ENCODE peak calls at places on chromosomes 6 and 20, in six cellular contexts. N, Q, S, H, O and B are unnamed samples.

GRCh38 chr6:117513778-117514371 is 31.4 kb downstream of the DCBLD1 start:
- DNase-seq in N (no peak), Q (no peak), S (no peak), H (no peak), O (no peak), B (no peak)

GRCh38 chr20:19222520-19223040 is 10.1 kb downstream of the SLC24A3 start:
- DNase-seq in N (no peak), Q (no peak), S (no peak), H (no peak), O (no peak), B (no peak)

GRCh38 chr6:82298012-82298411 is 50.5 kb upstream of the IBTK start:
- DNase-seq in N (no peak), Q (peak; percentile 39), S (no peak), H (no peak), O (no peak), B (no peak)

GRCh38 chr6:148943451-148943850 is 196.6 kb downstream of the UST start:
- DNase-seq in N (no peak), Q (no peak), S (no peak), H (no peak), O (no peak), B (no peak)

GRCh38 chr6:49342410-49342809 is 120.6 kb downstream of the MMUT start:
- DNase-seq in N (no peak), Q (no peak), S (no peak), H (no peak), O (peak; percentile 64), B (no peak)

GRCh38 chr6:16295471-16295870 is 57.1 kb downstream of the GMPR start:
- DNase-seq in N (no peak), Q (no peak), S (no peak), H (no peak), O (no peak), B (no peak)

GRCh38 chr6:5562277-5562676 is 301.0 kb downstream of the FARS2 start:
- DNase-seq in N (no peak), Q (no peak), S (no peak), H (no peak), O (no peak), B (no peak)

GRCh38 chr6:81859884-81860283 is 107.4 kb upstream of the TENT5A start:
- DNase-seq in N (no peak), Q (no peak), S (no peak), H (no peak), O (no peak), B (no peak)

GRCh38 chr6:143335865-143336264 is 114.6 kb downstream of the ADAT2 start:
- DNase-seq in N (no peak), Q (no peak), S (no peak), H (no peak), O (no peak), B (no peak)

GRCh38 chr6:54238407-54238806 is 69.8 kb upstream of the TINAG start:
- DNase-seq in N (no peak), Q (no peak), S (no peak), H (no peak), O (no peak), B (no peak)

GRCh38 chr6:105748737-105749161 is 337.4 kb upstream of the PRDM1 start:
- DNase-seq in N (no peak), Q (no peak), S (no peak), H (no peak), O (no peak), B (no peak)

GRCh38 chr20:35490736-35491181 is 35.4 kb downstream of the CEP250 start:
- DNase-seq in N (peak; percentile 51), Q (no peak), S (no peak), H (no peak), O (no peak), B (no peak)

GRCh38 chr6:170063851-170064617 is 226.8 kb downstream of the DLL1 start:
- DNase-seq in N (no peak), Q (no peak), S (no peak), H (no peak), O (peak; percentile 30), B (no peak)

GRCh38 chr6:147226163-147226724 is 22.0 kb downstream of the STXBP5 start:
- DNase-seq in N (no peak), Q (no peak), S (no peak), H (no peak), O (no peak), B (no peak)

GRCh38 chr6:71468841-71469750 is 180.5 kb downstream of the OGFRL1 start:
- DNase-seq in N (no peak), Q (no peak), S (peak; percentile 7), H (no peak), O (no peak), B (no peak)

GRCh38 chr6:35596448-35597442 is 84.0 kb upstream of the TULP1 start:
- DNase-seq in N (no peak), Q (peak; percentile 92), S (no peak), H (no peak), O (no peak), B (no peak)

GRCh38 chr6:16477367-16478149 is 239.2 kb downstream of the GMPR start:
- DNase-seq in N (no peak), Q (no peak), S (no peak), H (no peak), O (no peak), B (no peak)

GRCh38 chr6:108658174-108658573 is 97.5 kb downstream of the FOXO3 start:
- DNase-seq in N (no peak), Q (no peak), S (no peak), H (no peak), O (no peak), B (no peak)

GRCh38 chr6:170125447-170126300 is 165.2 kb downstream of the DLL1 start:
- DNase-seq in N (no peak), Q (no peak), S (no peak), H (no peak), O (peak; percentile 23), B (peak; percentile 59)

DNA sequence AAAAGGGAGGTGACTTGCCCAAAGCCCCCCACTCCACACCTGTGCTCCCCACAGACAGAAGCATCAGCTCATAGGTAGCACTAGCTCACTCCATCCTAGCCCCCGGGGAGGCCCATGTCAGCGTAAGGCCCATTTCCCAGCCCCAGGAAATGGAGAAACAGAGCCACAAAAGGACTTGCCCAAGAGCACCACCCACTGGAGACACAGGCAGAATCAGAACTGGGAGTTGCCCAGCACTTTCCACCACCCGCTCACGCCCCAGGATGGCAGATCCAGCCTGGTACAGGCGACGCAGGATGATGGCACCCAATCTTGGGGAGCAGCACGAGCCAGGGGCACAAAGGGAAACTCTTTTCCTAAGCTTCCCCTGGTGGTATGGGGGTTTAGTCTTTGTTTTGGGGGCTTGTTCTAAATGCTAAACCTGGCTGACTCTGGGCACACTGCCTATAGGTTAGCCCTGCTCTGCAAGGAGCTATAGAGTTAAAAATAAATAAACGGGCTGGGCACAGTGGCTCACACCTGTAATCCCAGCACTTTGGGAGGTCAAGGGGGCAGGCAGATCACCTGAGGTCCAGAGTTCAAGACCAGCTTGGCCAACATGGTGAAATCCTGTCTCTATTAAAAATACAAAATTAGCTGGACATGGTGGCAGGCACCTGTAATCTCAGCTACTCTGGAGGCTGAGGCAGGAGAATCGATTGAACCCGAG is 11.8 kb downstream of the C20orf203 start:
- DNase-seq in N (no peak), Q (no peak), S (no peak), H (no peak), O (no peak), B (no peak)
- H3K9ac ChIP-seq in N (no peak overlapping the region), Q (no peak overlapping the region), S (peak overlapping the region; percentile 4), H (no peak overlapping the region), O (no peak overlapping the region), B (no peak overlapping the region)

GRCh38 chr6:43180985-43181384 is 1.0 kb upstream of the CUL9 start:
- DNase-seq in N (no peak), Q (no peak), S (no peak), H (no peak), O (no peak), B (no peak)
- H3K4me3 ChIP-seq in N (no peak overlapping the region), Q (peak overlapping the region; percentile 78), S (no peak overlapping the region), H (no peak overlapping the region), O (peak overlapping the region; percentile 75), B (no peak overlapping the region)

GRCh38 chr6:32117461-32117860 is 8.3 kb upstream of the TNXB start:
- DNase-seq in N (no peak), Q (no peak), S (no peak), H (no peak), O (no peak), B (no peak)

GRCh38 chr6:32115623-32116022 is 6.5 kb upstream of the TNXB start:
- DNase-seq in N (no peak), Q (no peak), S (no peak), H (no peak), O (no peak), B (no peak)

GRCh38 chr6:32116674-32117073 is 7.5 kb upstream of the TNXB start:
- DNase-seq in N (no peak), Q (no peak), S (peak; percentile 61), H (peak; percentile 44), O (no peak), B (peak; percentile 64)

GRCh38 chr6:32120573-32121059 is 7.4 kb downstream of the ATF6B start:
- DNase-seq in N (no peak), Q (no peak), S (no peak), H (no peak), O (no peak), B (no peak)

DNA sequence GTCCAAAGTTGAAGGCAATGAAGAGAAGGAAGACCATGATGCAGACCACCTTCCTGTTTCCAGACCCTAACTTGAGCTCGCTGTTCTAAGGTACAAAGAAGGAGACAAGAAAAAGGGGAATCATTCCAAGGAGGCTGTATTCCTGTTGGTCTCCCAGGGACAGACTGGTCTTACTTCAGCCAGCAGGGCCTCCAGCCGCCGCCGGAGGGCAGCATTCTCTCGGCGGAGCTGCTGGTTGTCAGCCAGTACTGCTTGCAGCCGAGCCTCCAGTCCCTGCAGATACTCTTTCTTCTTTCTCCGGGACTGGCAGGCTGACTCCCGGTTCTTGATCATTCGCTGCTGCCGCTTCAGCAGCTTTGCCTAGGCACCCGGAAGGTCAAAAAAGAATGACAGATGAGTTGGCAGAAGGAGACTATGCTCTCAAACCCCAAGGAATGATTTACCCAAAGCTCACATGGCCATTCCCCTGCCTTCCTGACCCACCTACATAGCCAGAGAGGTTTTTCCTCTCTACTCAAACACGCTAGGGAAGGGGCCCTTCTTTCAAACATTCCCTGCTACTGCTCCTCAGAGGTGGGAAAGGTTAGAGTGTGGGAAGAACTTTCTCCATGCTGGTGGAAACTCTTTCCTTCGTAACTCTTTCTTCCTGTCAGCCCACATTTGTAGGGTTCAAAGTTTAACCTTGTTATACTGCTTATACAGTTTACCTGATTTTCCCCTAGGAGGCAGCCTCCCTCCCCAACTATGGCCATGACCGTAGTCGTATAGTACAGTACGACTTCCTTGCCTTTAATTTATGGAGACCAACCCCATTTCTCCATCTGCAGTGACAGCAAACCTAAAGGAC is 9.0 kb downstream of the ATF6B start:
- DNase-seq in N (peak; percentile 24), Q (peak; percentile 59), S (peak; percentile 86), H (peak; percentile 84), O (peak; percentile 88), B (peak; percentile 83)
- TF ChIP-seq JUND in N (no peak), Q (no peak), S (peak; percentile 64), H (no peak), O (no peak), B (no peak)

DNA sequence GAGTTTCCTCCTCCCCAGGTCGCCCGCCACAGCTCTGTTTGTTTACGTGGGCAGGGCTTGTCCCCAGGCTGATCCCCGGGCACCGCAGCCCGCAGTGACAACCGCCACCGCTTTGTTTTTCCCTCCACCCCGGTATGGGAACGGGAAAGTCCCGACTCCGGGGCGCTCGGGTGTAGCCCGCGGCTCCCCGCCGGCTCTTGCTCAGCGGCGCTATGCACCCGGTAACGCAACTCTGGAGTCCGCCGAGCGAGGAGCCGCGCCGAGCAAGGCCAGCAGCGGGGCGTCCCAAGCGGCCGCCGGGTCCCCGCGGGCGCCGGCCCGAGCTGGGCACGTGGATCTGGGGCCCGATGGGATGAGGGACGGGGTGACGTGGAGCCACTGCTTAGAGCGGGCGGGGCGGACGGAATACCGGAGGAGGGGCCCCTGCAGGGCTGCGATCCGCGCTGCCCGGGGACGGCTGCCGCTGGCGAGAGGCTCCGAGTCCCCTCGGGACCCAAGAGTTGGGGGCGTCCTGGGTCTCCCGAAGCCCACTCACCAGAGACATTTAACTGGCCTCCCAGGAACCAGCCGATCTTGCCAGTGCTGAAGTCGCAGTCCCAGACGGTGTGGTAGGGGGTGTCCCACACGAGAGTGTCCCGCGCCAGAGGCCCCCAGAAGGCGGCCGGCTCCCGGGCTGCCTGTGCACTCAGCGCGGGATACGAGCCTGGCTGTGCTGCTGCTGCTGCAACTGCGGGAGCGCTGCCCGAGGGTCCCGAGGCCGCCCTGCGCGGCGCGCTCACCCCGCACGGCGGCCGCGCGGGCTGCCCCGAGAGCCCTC is 497 bp downstream of the ACSS1 start:
- DNase-seq in N (no peak), Q (no peak), S (peak; percentile 31), H (no peak), O (peak; percentile 70), B (peak; percentile 79)
- H3K9ac ChIP-seq in N (peak overlapping the region; percentile 90), Q (no peak overlapping the region), S (no peak overlapping the region), H (peak overlapping the region; percentile 67), O (no peak overlapping the region), B (peak overlapping the region; percentile 39)